ENCODE peak calls at places on chromosomes 4 and X, in nine cellular contexts. One of them, this sample, is unnamed.

GRCh38 chr4:60173718-60174117 is 1026.4 kb upstream of the ADGRL3 start:
- DNase-seq in breast epithelium: no peak
- DNase-seq in cardiac muscle cell: no peak
- DNase-seq in lower leg skin: no peak
- DNase-seq in HFF-Myc: no peak
- DNase-seq in MCF 10A: no peak
- DNase-seq in fibroblast of mammary gland: no peak
- DNase-seq in upper lobe of right lung: no peak
- DNase-seq in HFFc6: no peak
- DNase-seq in this sample: no peak

GRCh38 chr4:9800878-9801277 is 19.4 kb downstream of the DRD5 start:
- DNase-seq in fibroblast of mammary gland: no peak
- DNase-seq in MCF 10A: no peak
- DNase-seq in lower leg skin: no peak
- DNase-seq in HFFc6: no peak
- DNase-seq in breast epithelium: no peak
- DNase-seq in cardiac muscle cell: no peak
- DNase-seq in HFF-Myc: no peak
- DNase-seq in upper lobe of right lung: no peak
- DNase-seq in this sample: no peak

GRCh38 chr4:92163348-92163747 is 140.4 kb upstream of the GRID2 start:
- DNase-seq in cardiac muscle cell: no peak
- DNase-seq in upper lobe of right lung: no peak
- DNase-seq in MCF 10A: peak
- DNase-seq in fibroblast of mammary gland: peak
- DNase-seq in HFFc6: no peak
- DNase-seq in breast epithelium: no peak
- DNase-seq in lower leg skin: no peak
- DNase-seq in HFF-Myc: no peak
- DNase-seq in this sample: no peak

GRCh38 chrX:29687687-29688086 is 527.7 kb upstream of the MAGEB2 start:
- DNase-seq in lower leg skin: no peak
- DNase-seq in breast epithelium: no peak
- DNase-seq in HFF-Myc: no peak
- DNase-seq in HFFc6: peak
- DNase-seq in cardiac muscle cell: no peak
- DNase-seq in MCF 10A: peak
- DNase-seq in fibroblast of mammary gland: peak
- DNase-seq in upper lobe of right lung: no peak
- DNase-seq in this sample: no peak

GRCh38 chrX:144801786-144802185 is 445.5 kb upstream of the SPANXN1 start:
- DNase-seq in HFFc6: no peak
- DNase-seq in MCF 10A: peak
- DNase-seq in upper lobe of right lung: no peak
- DNase-seq in HFF-Myc: no peak
- DNase-seq in cardiac muscle cell: no peak
- DNase-seq in breast epithelium: no peak
- DNase-seq in fibroblast of mammary gland: peak
- DNase-seq in lower leg skin: no peak
- DNase-seq in this sample: no peak

GRCh38 chr4:182277402-182277801 is 34.2 kb downstream of the TENM3 start:
- DNase-seq in cardiac muscle cell: no peak
- DNase-seq in breast epithelium: no peak
- DNase-seq in HFF-Myc: no peak
- DNase-seq in MCF 10A: peak
- DNase-seq in lower leg skin: no peak
- DNase-seq in HFFc6: peak
- DNase-seq in fibroblast of mammary gland: peak
- DNase-seq in upper lobe of right lung: no peak
- DNase-seq in this sample: no peak

GRCh38 chr4:17164656-17165055 is 266.2 kb upstream of the LDB2 start:
- DNase-seq in HFF-Myc: no peak
- DNase-seq in breast epithelium: no peak
- DNase-seq in upper lobe of right lung: no peak
- DNase-seq in fibroblast of mammary gland: peak
- DNase-seq in cardiac muscle cell: no peak
- DNase-seq in lower leg skin: no peak
- DNase-seq in HFFc6: no peak
- DNase-seq in MCF 10A: no peak
- DNase-seq in this sample: no peak

GRCh38 chr4:1329408-1330371 is 17.3 kb upstream of the UVSSA start:
- DNase-seq in MCF 10A: peak
- DNase-seq in breast epithelium: peak
- DNase-seq in upper lobe of right lung: no peak
- DNase-seq in fibroblast of mammary gland: peak
- DNase-seq in HFFc6: no peak
- DNase-seq in lower leg skin: no peak
- DNase-seq in HFF-Myc: no peak
- DNase-seq in cardiac muscle cell: no peak
- DNase-seq in this sample: no peak

GRCh38 chr4:1592179-1593037 is 91.7 kb downstream of the FAM53A start:
- DNase-seq in lower leg skin: no peak
- DNase-seq in fibroblast of mammary gland: no peak
- DNase-seq in upper lobe of right lung: peak
- DNase-seq in HFFc6: no peak
- DNase-seq in MCF 10A: no peak
- DNase-seq in HFF-Myc: no peak
- DNase-seq in cardiac muscle cell: no peak
- DNase-seq in breast epithelium: no peak
- DNase-seq in this sample: no peak

GRCh38 chrX:130799393-130799792 is 103.6 kb downstream of the ENOX2 start:
- DNase-seq in fibroblast of mammary gland: peak
- DNase-seq in cardiac muscle cell: no peak
- DNase-seq in MCF 10A: no peak
- DNase-seq in lower leg skin: no peak
- DNase-seq in HFFc6: peak
- DNase-seq in breast epithelium: no peak
- DNase-seq in HFF-Myc: no peak
- DNase-seq in upper lobe of right lung: no peak
- DNase-seq in this sample: no peak

GRCh38 chr4:137471461-137471860 is 60.8 kb downstream of the PCDH18 start:
- DNase-seq in MCF 10A: no peak
- DNase-seq in lower leg skin: no peak
- DNase-seq in breast epithelium: no peak
- DNase-seq in HFFc6: no peak
- DNase-seq in cardiac muscle cell: no peak
- DNase-seq in HFF-Myc: no peak
- DNase-seq in fibroblast of mammary gland: peak
- DNase-seq in upper lobe of right lung: no peak
- DNase-seq in this sample: no peak

GRCh38 chr4:127203561-127204260 is 429.0 kb upstream of the INTU start:
- DNase-seq in MCF 10A: peak
- DNase-seq in fibroblast of mammary gland: peak
- DNase-seq in breast epithelium: no peak
- DNase-seq in upper lobe of right lung: no peak
- DNase-seq in lower leg skin: no peak
- DNase-seq in HFF-Myc: no peak
- DNase-seq in cardiac muscle cell: no peak
- DNase-seq in HFFc6: peak
- DNase-seq in this sample: no peak

GRCh38 chr4:114734581-114734980 is 136.0 kb downstream of the UGT8 start:
- DNase-seq in fibroblast of mammary gland: no peak
- DNase-seq in cardiac muscle cell: peak
- DNase-seq in upper lobe of right lung: no peak
- DNase-seq in lower leg skin: no peak
- DNase-seq in breast epithelium: no peak
- DNase-seq in HFF-Myc: no peak
- DNase-seq in HFFc6: no peak
- DNase-seq in MCF 10A: no peak
- DNase-seq in this sample: no peak

GRCh38 chr4:7351014-7351413 is 83.7 kb downstream of the PSAPL1 start:
- DNase-seq in cardiac muscle cell: no peak
- DNase-seq in fibroblast of mammary gland: no peak
- DNase-seq in HFFc6: no peak
- DNase-seq in lower leg skin: no peak
- DNase-seq in HFF-Myc: no peak
- DNase-seq in upper lobe of right lung: no peak
- DNase-seq in breast epithelium: no peak
- DNase-seq in MCF 10A: no peak
- DNase-seq in this sample: no peak

GRCh38 chr4:154590329-154591006 is at the start of gene FGA:
- DNase-seq in HFF-Myc: no peak
- DNase-seq in lower leg skin: no peak
- DNase-seq in fibroblast of mammary gland: no peak
- DNase-seq in upper lobe of right lung: no peak
- DNase-seq in MCF 10A: no peak
- DNase-seq in cardiac muscle cell: no peak
- DNase-seq in breast epithelium: no peak
- DNase-seq in HFFc6: no peak
- DNase-seq in this sample: no peak

GRCh38 chrX:16832301-16832700 is 37.9 kb downstream of the RBBP7 start:
- DNase-seq in MCF 10A: no peak
- DNase-seq in upper lobe of right lung: no peak
- DNase-seq in cardiac muscle cell: peak
- DNase-seq in fibroblast of mammary gland: no peak
- DNase-seq in lower leg skin: no peak
- DNase-seq in breast epithelium: no peak
- DNase-seq in HFFc6: no peak
- DNase-seq in HFF-Myc: no peak
- DNase-seq in this sample: no peak

GRCh38 chr4:188106454-188106853 is 2.9 kb downstream of the TRIML2 start:
- DNase-seq in fibroblast of mammary gland: no peak
- DNase-seq in MCF 10A: no peak
- DNase-seq in HFF-Myc: no peak
- DNase-seq in lower leg skin: no peak
- DNase-seq in HFFc6: no peak
- DNase-seq in cardiac muscle cell: no peak
- DNase-seq in breast epithelium: no peak
- DNase-seq in upper lobe of right lung: no peak
- DNase-seq in this sample: no peak

GRCh38 chr4:83369825-83370639 is 35.4 kb upstream of the HPSE start:
- DNase-seq in breast epithelium: no peak
- DNase-seq in HFFc6: no peak
- DNase-seq in MCF 10A: no peak
- DNase-seq in cardiac muscle cell: no peak
- DNase-seq in fibroblast of mammary gland: peak
- DNase-seq in HFF-Myc: no peak
- DNase-seq in lower leg skin: no peak
- DNase-seq in upper lobe of right lung: no peak
- DNase-seq in this sample: no peak

GRCh38 chr4:34720563-34720962 is 1523.8 kb downstream of the ARAP2 start:
- DNase-seq in fibroblast of mammary gland: peak
- DNase-seq in HFF-Myc: peak
- DNase-seq in lower leg skin: no peak
- DNase-seq in cardiac muscle cell: peak
- DNase-seq in MCF 10A: peak
- DNase-seq in breast epithelium: no peak
- DNase-seq in HFFc6: peak
- DNase-seq in upper lobe of right lung: no peak
- DNase-seq in this sample: no peak
- TF ChIP-seq CTCF in fibroblast of mammary gland: peak
- TF ChIP-seq CTCF in HFF-Myc: peak
- TF ChIP-seq CTCF in lower leg skin: no peak
- TF ChIP-seq CTCF in cardiac muscle cell: peak
- TF ChIP-seq CTCF in MCF 10A: peak
- TF ChIP-seq CTCF in breast epithelium: peak
- TF ChIP-seq CTCF in HFFc6: peak
- TF ChIP-seq CTCF in upper lobe of right lung: peak
- TF ChIP-seq CTCF in this sample: peak

DNA sequence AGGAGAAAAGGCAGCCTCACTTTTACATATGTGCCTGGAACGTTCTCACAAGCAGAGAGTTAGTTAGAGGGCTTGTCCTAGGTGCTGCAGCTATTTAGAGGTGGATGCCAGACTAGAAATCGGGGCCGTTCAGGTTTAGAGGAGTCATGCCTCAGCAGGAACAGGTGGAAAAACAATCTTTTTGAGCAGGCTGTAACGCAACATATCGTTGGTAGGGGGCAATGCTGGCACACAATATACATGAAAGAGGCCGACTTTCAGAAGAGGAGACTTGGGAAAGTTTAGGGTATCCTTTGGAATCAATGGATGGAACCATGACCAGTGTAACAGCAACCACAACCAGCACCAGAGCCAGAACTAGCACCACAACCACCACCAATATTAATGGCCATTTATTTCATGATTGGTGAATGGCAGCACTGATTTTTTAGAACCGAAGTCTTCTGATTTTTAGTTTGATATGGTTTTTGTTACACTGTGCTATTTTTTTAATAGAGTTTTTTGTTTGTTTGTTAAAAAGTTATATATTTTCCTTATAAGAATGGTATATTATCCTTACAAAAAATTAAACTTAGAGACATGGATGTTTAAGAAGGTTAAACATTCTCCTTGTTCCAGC is 14.9 kb upstream of the PAQR3 start:
- DNase-seq in HFF-Myc: no peak
- DNase-seq in breast epithelium: no peak
- DNase-seq in cardiac muscle cell: peak
- DNase-seq in HFFc6: no peak
- DNase-seq in upper lobe of right lung: no peak
- DNase-seq in MCF 10A: peak
- DNase-seq in fibroblast of mammary gland: peak
- DNase-seq in lower leg skin: no peak
- DNase-seq in this sample: no peak
- TF ChIP-seq CTCF in HFF-Myc: peak
- TF ChIP-seq CTCF in breast epithelium: no peak
- TF ChIP-seq CTCF in cardiac muscle cell: peak
- TF ChIP-seq CTCF in HFFc6: peak
- TF ChIP-seq CTCF in upper lobe of right lung: peak
- TF ChIP-seq CTCF in MCF 10A: peak
- TF ChIP-seq CTCF in fibroblast of mammary gland: peak
- TF ChIP-seq CTCF in lower leg skin: no peak
- TF ChIP-seq CTCF in this sample: peak

GRCh38 chr4:44545781-44546180 is 97.2 kb upstream of the KCTD8 start:
- DNase-seq in upper lobe of right lung: no peak
- DNase-seq in HFFc6: no peak
- DNase-seq in cardiac muscle cell: no peak
- DNase-seq in fibroblast of mammary gland: no peak
- DNase-seq in lower leg skin: no peak
- DNase-seq in breast epithelium: no peak
- DNase-seq in MCF 10A: no peak
- DNase-seq in HFF-Myc: no peak
- DNase-seq in this sample: no peak
- TF ChIP-seq CTCF in upper lobe of right lung: no peak
- TF ChIP-seq CTCF in HFFc6: no peak
- TF ChIP-seq CTCF in cardiac muscle cell: no peak
- TF ChIP-seq CTCF in fibroblast of mammary gland: no peak
- TF ChIP-seq CTCF in lower leg skin: no peak
- TF ChIP-seq CTCF in breast epithelium: no peak
- TF ChIP-seq CTCF in MCF 10A: no peak
- TF ChIP-seq CTCF in HFF-Myc: no peak
- TF ChIP-seq CTCF in this sample: no peak

DNA sequence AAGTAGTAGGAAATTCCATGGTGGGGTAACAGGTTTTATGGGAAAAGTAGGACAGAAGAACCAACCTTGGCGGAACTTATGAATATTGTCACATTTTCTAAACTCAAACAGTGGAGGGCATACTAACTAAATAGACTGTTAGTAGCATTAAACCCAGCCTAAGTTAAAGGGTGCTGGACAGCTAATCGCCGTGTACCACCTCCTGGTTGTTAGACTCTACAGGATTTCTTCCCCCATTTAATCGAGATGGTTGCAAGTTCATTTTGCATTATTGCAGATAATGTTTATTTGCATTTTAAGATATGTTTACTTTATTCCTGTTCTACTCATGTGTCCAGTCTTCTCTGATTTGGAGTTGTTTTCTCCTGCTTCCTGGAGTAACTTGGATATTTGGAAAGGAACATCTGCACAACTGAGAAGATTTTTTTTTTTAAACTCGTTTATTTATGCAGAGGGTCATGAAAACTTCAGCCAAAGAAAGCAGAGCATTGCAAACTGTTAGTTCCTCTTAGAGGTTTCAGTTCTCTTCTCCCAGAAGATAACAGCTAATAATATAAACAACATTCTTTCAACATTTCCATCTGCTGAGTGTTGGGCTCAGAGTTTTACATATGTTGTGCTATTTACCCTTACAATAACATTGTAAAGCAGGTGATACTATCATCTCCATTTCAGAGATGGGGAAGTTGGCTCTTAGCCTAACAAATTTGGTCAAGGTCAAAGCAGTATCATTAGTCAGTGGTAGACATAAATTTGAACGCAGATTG is 51.5 kb upstream of the TBC1D9 start:
- DNase-seq in upper lobe of right lung: no peak
- DNase-seq in fibroblast of mammary gland: no peak
- DNase-seq in lower leg skin: no peak
- DNase-seq in MCF 10A: no peak
- DNase-seq in HFF-Myc: peak
- DNase-seq in breast epithelium: no peak
- DNase-seq in cardiac muscle cell: no peak
- DNase-seq in HFFc6: peak
- DNase-seq in this sample: no peak
- TF ChIP-seq CTCF in upper lobe of right lung: no peak
- TF ChIP-seq CTCF in fibroblast of mammary gland: no peak
- TF ChIP-seq CTCF in lower leg skin: no peak
- TF ChIP-seq CTCF in MCF 10A: no peak
- TF ChIP-seq CTCF in HFF-Myc: no peak
- TF ChIP-seq CTCF in breast epithelium: no peak
- TF ChIP-seq CTCF in cardiac muscle cell: no peak
- TF ChIP-seq CTCF in HFFc6: no peak
- TF ChIP-seq CTCF in this sample: no peak